ENCODE peak calls at places on chromosomes 16 and 17, in five cellular contexts. O is lung, T is stomach, R is pancreas, P is tibial nerve. I is an unnamed sample. For H3K4me1, the result is how much of the 10 kb centered on the place peaks cover.

GRCh38 chr17:70767102-70767701 is 597.9 kb downstream of the KCNJ2 start:
- DNase-seq in O (no peak), R (no peak), T (no peak), P (no peak), I (no peak)

GRCh38 chr17:79928502-79929256 is 89.4 kb upstream of the CBX4 start:
- DNase-seq in T (no peak), P (no peak), R (no peak), O (no peak), I (no peak)

GRCh38 chr16:52070341-52071057 is 476.4 kb downstream of the TOX3 start:
- DNase-seq in O (no peak), T (no peak), R (no peak), P (no peak), I (no peak)

GRCh38 chr16:50244504-50245416 is 21.6 kb upstream of the ADCY7 start:
- DNase-seq in T (no peak), P (no peak), O (no peak), R (peak), I (no peak)

GRCh38 chr17:6027342-6028024 is 42.7 kb upstream of the WSCD1 start:
- DNase-seq in R (no peak), T (no peak), O (no peak), P (no peak), I (no peak)

GRCh38 chr17:28712705-28713415 is 1.2 kb upstream of the PROCA1 start:
- DNase-seq in O (no peak), P (no peak), T (no peak), R (no peak), I (no peak)

GRCh38 chr16:22329199-22329695 is 32.0 kb downstream of the POLR3E start:
- DNase-seq in O (no peak), R (no peak), T (no peak), P (no peak), I (no peak)

GRCh38 chr16:88911148-88911945 is 44.9 kb upstream of the PABPN1L start:
- DNase-seq in R (no peak), O (no peak), P (no peak), T (no peak), I (no peak)

GRCh38 chr16:75122609-75123008 is 6.0 kb upstream of the LDHD start:
- DNase-seq in R (no peak), P (no peak), T (no peak), O (no peak), I (no peak)

GRCh38 chr16:19860146-19861030 is 24.3 kb downstream of the GPRC5B start:
- DNase-seq in P (no peak), R (peak), T (no peak), O (no peak), I (peak)

GRCh38 chr16:12257926-12258561 is 281.5 kb downstream of the SNX29 start:
- DNase-seq in T (no peak), O (no peak), R (no peak), P (no peak), I (no peak)

GRCh38 chr16:2819179-2819938 is 2.3 kb downstream of the PRSS21 start:
- DNase-seq in P (no peak), O (no peak), R (peak), T (no peak), I (no peak)

GRCh38 chr16:59192551-59193199 is 458.6 kb upstream of the GOT2 start:
- DNase-seq in R (no peak), O (no peak), T (no peak), P (peak), I (no peak)

DNA sequence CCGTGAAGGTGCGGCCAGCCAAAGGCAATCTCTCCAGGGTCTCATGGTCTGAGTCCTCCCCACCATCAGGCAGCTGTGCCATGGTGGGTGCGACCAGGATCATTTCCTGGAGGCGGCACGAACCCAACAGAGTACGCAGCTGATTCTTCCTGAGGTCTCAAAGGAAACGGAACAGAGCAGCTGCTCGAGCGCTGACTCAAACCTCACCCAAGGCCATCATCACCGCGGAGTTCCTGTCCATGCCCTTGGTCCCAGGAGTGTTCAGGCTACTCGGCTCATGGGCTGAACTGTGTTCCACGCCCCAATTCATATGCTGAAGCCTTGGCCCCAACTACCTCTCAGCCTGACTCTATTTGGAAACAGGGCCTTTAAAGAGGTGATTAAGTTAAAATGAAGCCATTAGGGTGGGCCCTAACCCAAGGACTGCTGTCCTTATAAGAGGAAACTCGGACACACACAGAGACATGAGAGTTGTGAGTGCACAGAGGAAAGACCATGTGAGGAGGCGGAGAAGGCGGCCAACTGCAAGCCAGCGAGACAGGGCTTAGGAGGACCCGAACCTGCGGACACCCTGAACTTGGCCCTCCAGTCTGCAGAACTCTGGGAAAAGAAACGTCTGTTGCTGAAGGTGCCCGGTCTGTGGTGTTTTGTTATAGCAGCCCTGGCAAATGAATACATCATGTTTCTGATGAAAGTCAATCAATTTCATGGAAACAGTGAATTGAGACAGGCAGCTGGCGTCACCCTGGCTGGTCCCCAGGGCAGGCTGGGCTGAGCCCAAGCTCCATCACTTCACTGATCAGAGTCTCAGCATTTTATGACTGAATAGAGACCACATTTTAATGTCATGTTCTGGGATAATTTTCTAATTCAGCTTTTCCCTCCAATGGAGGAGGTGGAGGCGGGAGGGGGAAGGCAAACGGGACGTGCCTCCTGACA is 13.7 kb downstream of the MXRA7 start:
- DNase-seq in P (no peak), O (no peak), T (no peak), R (no peak), I (no peak)
- H3K4me3 ChIP-seq in P (no peak), O (no peak), T (no peak), R (no peak), I (no peak)

GRCh38 chr16:8949536-8950418 is 13.9 kb downstream of the USP7 start:
- DNase-seq in R (no peak), P (no peak), T (no peak), O (no peak), I (no peak)
- H3K4me1 ChIP-seq in R (under half), P (under half), T (half or more), O (under half), I (under half)

DNA sequence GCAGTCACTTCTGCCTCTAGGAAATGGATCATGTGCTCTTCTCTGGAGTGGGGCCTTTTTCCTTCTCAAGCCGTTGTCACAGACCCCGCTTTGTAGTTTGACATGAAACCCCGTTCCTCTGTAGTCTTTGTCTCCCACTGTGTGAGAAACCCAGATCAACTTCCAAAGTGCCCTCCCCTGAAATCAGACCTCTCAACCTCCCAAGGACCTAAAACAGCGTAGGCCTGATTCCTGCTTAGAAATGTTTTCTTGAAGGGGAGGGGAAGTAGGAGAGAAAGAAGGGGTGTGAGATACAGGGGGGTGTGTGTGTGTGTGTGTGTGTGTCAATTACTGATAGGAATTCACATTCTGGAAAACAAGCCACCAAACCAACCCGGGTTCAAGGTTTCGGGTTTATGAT is 1.5 kb downstream of the UBE2O start:
- DNase-seq in T (no peak), R (no peak), P (no peak), O (no peak), I (no peak)
- H3K4me3 ChIP-seq in T (peak), R (no peak), P (no peak), O (no peak), I (no peak)

GRCh38 chr17:66467766-66468165 is 165.4 kb downstream of the PRKCA start:
- DNase-seq in R (no peak), P (no peak), T (no peak), O (no peak), I (no peak)
- H3K4me1 ChIP-seq in R (under half), P (under half), T (under half), O (under half), I (under half)

DNA sequence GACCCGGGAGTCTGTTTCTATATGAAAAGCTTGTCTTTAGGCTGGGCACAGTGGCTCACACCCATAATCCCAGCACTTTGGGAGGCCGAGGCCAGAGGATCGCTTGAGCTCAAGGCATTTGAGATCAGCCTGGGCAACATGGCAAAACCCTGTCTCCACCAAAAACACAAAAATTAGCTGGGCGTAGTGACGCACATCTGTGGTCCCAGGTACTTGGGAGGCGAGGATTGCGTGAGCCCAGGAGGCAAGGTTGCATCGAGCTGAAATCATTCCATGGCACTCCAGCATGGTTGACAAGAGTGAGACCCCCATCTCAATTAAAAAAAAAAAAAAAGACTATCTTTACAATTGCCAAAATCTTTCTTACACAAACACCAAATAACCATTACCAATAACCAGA is 22.7 kb upstream of the RFFL start:
- DNase-seq in R (no peak), O (no peak), P (no peak), T (no peak), I (no peak)
- H3K4me3 ChIP-seq in R (no peak), O (no peak), P (no peak), T (no peak), I (no peak)